ENCODE peak calls at places on chromosomes 16 and 17, in four cellular contexts. One of them, this sample, is unnamed.
A peak's percentile ranks its signal among the peaks of the same experiment; 100 is the strongest.

GRCh38 chr17:33039874-33040273 is 48.2 kb downstream of the SPACA3 start:
- DNase-seq in central memory CD4-positive, alpha-beta T cell: no peak
- DNase-seq in hypothalamus: no peak
- DNase-seq in CD8-positive, alpha-beta memory T cell: no peak
- DNase-seq in this sample: no peak

GRCh38 chr17:43658890-43659289 is 2.8 kb downstream of the MEOX1 start:
- DNase-seq in CD8-positive, alpha-beta memory T cell: no peak
- DNase-seq in hypothalamus: no peak
- DNase-seq in central memory CD4-positive, alpha-beta T cell: no peak
- DNase-seq in this sample: no peak

GRCh38 chr16:3607634-3608033 is 3.8 kb downstream of the SLX4 start:
- DNase-seq in central memory CD4-positive, alpha-beta T cell: no peak
- DNase-seq in CD8-positive, alpha-beta memory T cell: no peak
- DNase-seq in hypothalamus: no peak
- DNase-seq in this sample: no peak

GRCh38 chr16:57145046-57145963 is 40.5 kb downstream of the PSME3IP1 start:
- DNase-seq in CD8-positive, alpha-beta memory T cell: no peak
- DNase-seq in central memory CD4-positive, alpha-beta T cell: no peak
- DNase-seq in hypothalamus: no peak
- DNase-seq in this sample: no peak

GRCh38 chr16:49596699-49597291 is 223.2 kb downstream of the C16orf78 start:
- DNase-seq in central memory CD4-positive, alpha-beta T cell: no peak
- DNase-seq in CD8-positive, alpha-beta memory T cell: no peak
- DNase-seq in hypothalamus: no peak
- DNase-seq in this sample: no peak

GRCh38 chr16:15946257-15947044 is 3.0 kb upstream of the ABCC1 start:
- DNase-seq in CD8-positive, alpha-beta memory T cell: no peak
- DNase-seq in hypothalamus: no peak
- DNase-seq in central memory CD4-positive, alpha-beta T cell: no peak
- DNase-seq in this sample: no peak

GRCh38 chr16:83403751-83404150 is 404.0 kb upstream of the HSBP1 start:
- DNase-seq in hypothalamus: no peak
- DNase-seq in CD8-positive, alpha-beta memory T cell: no peak
- DNase-seq in central memory CD4-positive, alpha-beta T cell: no peak
- DNase-seq in this sample: no peak

GRCh38 chr16:1188781-1189189 is 35.9 kb downstream of the CACNA1H start:
- DNase-seq in central memory CD4-positive, alpha-beta T cell: peak; percentile 27
- DNase-seq in CD8-positive, alpha-beta memory T cell: peak; percentile 32
- DNase-seq in hypothalamus: peak; percentile 8
- DNase-seq in this sample: peak; percentile 64

GRCh38 chr16:52491216-52491615 is 55.7 kb downstream of the TOX3 start:
- DNase-seq in CD8-positive, alpha-beta memory T cell: no peak
- DNase-seq in central memory CD4-positive, alpha-beta T cell: no peak
- DNase-seq in hypothalamus: no peak
- DNase-seq in this sample: no peak

GRCh38 chr16:11308493-11309283 is 27.6 kb upstream of the PRM1 start:
- DNase-seq in hypothalamus: no peak
- DNase-seq in central memory CD4-positive, alpha-beta T cell: no peak
- DNase-seq in CD8-positive, alpha-beta memory T cell: no peak
- DNase-seq in this sample: no peak

GRCh38 chr16:26598989-26599785 is 467.5 kb upstream of the C16orf82 start:
- DNase-seq in CD8-positive, alpha-beta memory T cell: no peak
- DNase-seq in central memory CD4-positive, alpha-beta T cell: no peak
- DNase-seq in hypothalamus: no peak
- DNase-seq in this sample: no peak

GRCh38 chr17:68291836-68292688 is 767 bp downstream of the ARSG start:
- DNase-seq in CD8-positive, alpha-beta memory T cell: peak; percentile 97
- DNase-seq in central memory CD4-positive, alpha-beta T cell: peak; percentile 97
- DNase-seq in hypothalamus: peak; percentile 40
- DNase-seq in this sample: peak; percentile 97

GRCh38 chr16:65071371-65072311 is 50.2 kb downstream of the CDH11 start:
- DNase-seq in central memory CD4-positive, alpha-beta T cell: no peak
- DNase-seq in CD8-positive, alpha-beta memory T cell: no peak
- DNase-seq in hypothalamus: peak; percentile 65
- DNase-seq in this sample: no peak

GRCh38 chr17:81508639-81509047 is 4.0 kb downstream of the ACTG1 start:
- DNase-seq in hypothalamus: no peak
- DNase-seq in CD8-positive, alpha-beta memory T cell: no peak
- DNase-seq in central memory CD4-positive, alpha-beta T cell: no peak
- DNase-seq in this sample: peak; percentile 12

GRCh38 chr16:17448640-17449638 is 21.8 kb downstream of the XYLT1 start:
- DNase-seq in central memory CD4-positive, alpha-beta T cell: peak; percentile 50
- DNase-seq in CD8-positive, alpha-beta memory T cell: peak; percentile 71
- DNase-seq in hypothalamus: no peak
- DNase-seq in this sample: peak; percentile 35